ENCODE peak calls at places on chromosomes 1 and 21, in ten cellular contexts. One of them, this sample, is unnamed.
A peak's percentile ranks its signal among the peaks of the same experiment; 100 is the strongest.

GRCh38 chr1:161905269-161905884 is 118.3 kb downstream of the OLFML2B start:
- DNase-seq in testis: peak; percentile 30
- DNase-seq in right atrium auricular region: no peak
- DNase-seq in keratinocyte: no peak
- DNase-seq in CD8-positive, alpha-beta T cell: peak; percentile 4
- DNase-seq in K562: peak; percentile 48
- DNase-seq in HFF-Myc: no peak
- DNase-seq in transverse colon: peak; percentile 13
- DNase-seq in cardiac muscle cell: peak; percentile 37
- DNase-seq in fibroblast of lung: no peak
- DNase-seq in this sample: no peak

GRCh38 chr1:3504151-3504822 is 49.8 kb downstream of the ARHGEF16 start:
- DNase-seq in testis: no peak
- DNase-seq in right atrium auricular region: peak; percentile 88
- DNase-seq in keratinocyte: peak; percentile 41
- DNase-seq in CD8-positive, alpha-beta T cell: no peak
- DNase-seq in K562: no peak
- DNase-seq in HFF-Myc: peak; percentile 17
- DNase-seq in transverse colon: no peak
- DNase-seq in cardiac muscle cell: peak; percentile 80
- DNase-seq in fibroblast of lung: peak; percentile 93
- DNase-seq in this sample: peak; percentile 36

GRCh38 chr1:1433804-1434130 is 1.7 kb upstream of the VWA1 start:
- DNase-seq in testis: no peak
- DNase-seq in right atrium auricular region: peak; percentile 71
- DNase-seq in keratinocyte: no peak
- DNase-seq in CD8-positive, alpha-beta T cell: no peak
- DNase-seq in K562: no peak
- DNase-seq in HFF-Myc: no peak
- DNase-seq in transverse colon: no peak
- DNase-seq in cardiac muscle cell: peak; percentile 76
- DNase-seq in fibroblast of lung: peak; percentile 79
- DNase-seq in this sample: no peak

GRCh38 chr1:99685516-99686180 is 39.7 kb downstream of the PALMD start:
- DNase-seq in testis: peak; percentile 86
- DNase-seq in right atrium auricular region: peak; percentile 95
- DNase-seq in keratinocyte: peak; percentile 25
- DNase-seq in CD8-positive, alpha-beta T cell: no peak
- DNase-seq in K562: peak; percentile 36
- DNase-seq in HFF-Myc: peak; percentile 72
- DNase-seq in transverse colon: peak; percentile 68
- DNase-seq in cardiac muscle cell: peak; percentile 97
- DNase-seq in fibroblast of lung: peak; percentile 80
- DNase-seq in this sample: peak; percentile 74

GRCh38 chr1:200041337-200042118 is 14.0 kb downstream of the NR5A2 start:
- DNase-seq in testis: no peak
- DNase-seq in right atrium auricular region: no peak
- DNase-seq in keratinocyte: no peak
- DNase-seq in CD8-positive, alpha-beta T cell: no peak
- DNase-seq in K562: no peak
- DNase-seq in HFF-Myc: no peak
- DNase-seq in transverse colon: no peak
- DNase-seq in cardiac muscle cell: no peak
- DNase-seq in fibroblast of lung: no peak
- DNase-seq in this sample: no peak

GRCh38 chr1:199041173-199041914 is 402.5 kb downstream of the PTPRC start:
- DNase-seq in testis: no peak
- DNase-seq in right atrium auricular region: no peak
- DNase-seq in keratinocyte: no peak
- DNase-seq in CD8-positive, alpha-beta T cell: no peak
- DNase-seq in K562: no peak
- DNase-seq in HFF-Myc: no peak
- DNase-seq in transverse colon: no peak
- DNase-seq in cardiac muscle cell: peak; percentile 48
- DNase-seq in fibroblast of lung: peak; percentile 66
- DNase-seq in this sample: no peak

GRCh38 chr21:36465481-36465880 is 14.4 kb downstream of the CLDN14 start:
- DNase-seq in testis: no peak
- DNase-seq in right atrium auricular region: no peak
- DNase-seq in keratinocyte: no peak
- DNase-seq in CD8-positive, alpha-beta T cell: no peak
- DNase-seq in K562: no peak
- DNase-seq in HFF-Myc: no peak
- DNase-seq in transverse colon: no peak
- DNase-seq in cardiac muscle cell: no peak
- DNase-seq in fibroblast of lung: no peak
- DNase-seq in this sample: no peak

GRCh38 chr1:47703981-47704596 is 266.2 kb downstream of the FOXD2 start:
- DNase-seq in testis: no peak
- DNase-seq in right atrium auricular region: no peak
- DNase-seq in keratinocyte: no peak
- DNase-seq in CD8-positive, alpha-beta T cell: no peak
- DNase-seq in K562: peak; percentile 31
- DNase-seq in HFF-Myc: peak; percentile 65
- DNase-seq in transverse colon: no peak
- DNase-seq in cardiac muscle cell: no peak
- DNase-seq in fibroblast of lung: peak; percentile 48
- DNase-seq in this sample: no peak

GRCh38 chr1:32623775-32624174 is 26.6 kb downstream of the ZBTB8OS start:
- DNase-seq in testis: no peak
- DNase-seq in right atrium auricular region: no peak
- DNase-seq in keratinocyte: no peak
- DNase-seq in CD8-positive, alpha-beta T cell: no peak
- DNase-seq in K562: no peak
- DNase-seq in HFF-Myc: no peak
- DNase-seq in transverse colon: no peak
- DNase-seq in cardiac muscle cell: no peak
- DNase-seq in fibroblast of lung: no peak
- DNase-seq in this sample: no peak

GRCh38 chr1:151562661-151563060 is 22.6 kb downstream of the TUFT1 start:
- DNase-seq in testis: no peak
- DNase-seq in right atrium auricular region: no peak
- DNase-seq in keratinocyte: no peak
- DNase-seq in CD8-positive, alpha-beta T cell: no peak
- DNase-seq in K562: no peak
- DNase-seq in HFF-Myc: no peak
- DNase-seq in transverse colon: no peak
- DNase-seq in cardiac muscle cell: no peak
- DNase-seq in fibroblast of lung: no peak
- DNase-seq in this sample: no peak

GRCh38 chr1:153678519-153679336 is at the start of gene NPR1:
- DNase-seq in testis: peak; percentile 69
- DNase-seq in right atrium auricular region: peak; percentile 74
- DNase-seq in keratinocyte: no peak
- DNase-seq in CD8-positive, alpha-beta T cell: no peak
- DNase-seq in K562: peak; percentile 27
- DNase-seq in HFF-Myc: no peak
- DNase-seq in transverse colon: peak; percentile 33
- DNase-seq in cardiac muscle cell: peak; percentile 64
- DNase-seq in fibroblast of lung: no peak
- DNase-seq in this sample: no peak

GRCh38 chr1:11930571-11931445 is 3.7 kb upstream of the PLOD1 start:
- DNase-seq in testis: no peak
- DNase-seq in right atrium auricular region: no peak
- DNase-seq in keratinocyte: no peak
- DNase-seq in CD8-positive, alpha-beta T cell: no peak
- DNase-seq in K562: no peak
- DNase-seq in HFF-Myc: peak; percentile 83
- DNase-seq in transverse colon: no peak
- DNase-seq in cardiac muscle cell: peak; percentile 87
- DNase-seq in fibroblast of lung: peak; percentile 32
- DNase-seq in this sample: no peak

GRCh38 chr1:85850238-85850637 is 142.0 kb upstream of the ZNHIT6 start:
- DNase-seq in testis: no peak
- DNase-seq in right atrium auricular region: no peak
- DNase-seq in keratinocyte: peak; percentile 21
- DNase-seq in CD8-positive, alpha-beta T cell: no peak
- DNase-seq in K562: no peak
- DNase-seq in HFF-Myc: peak; percentile 82
- DNase-seq in transverse colon: no peak
- DNase-seq in cardiac muscle cell: peak; percentile 89
- DNase-seq in fibroblast of lung: peak; percentile 96
- DNase-seq in this sample: peak; percentile 77
- TF ChIP-seq CTCF in testis: no peak
- TF ChIP-seq CTCF in right atrium auricular region: no peak
- TF ChIP-seq CTCF in keratinocyte: no peak
- TF ChIP-seq CTCF in CD8-positive, alpha-beta T cell: no peak
- TF ChIP-seq CTCF in K562: no peak
- TF ChIP-seq CTCF in HFF-Myc: peak; percentile 31
- TF ChIP-seq CTCF in transverse colon: no peak
- TF ChIP-seq CTCF in cardiac muscle cell: peak; percentile 36
- TF ChIP-seq CTCF in fibroblast of lung: peak; percentile 51
- TF ChIP-seq CTCF in this sample: peak; percentile 1

GRCh38 chr21:33685613-33686197 is 43.4 kb downstream of the ITSN1 start:
- DNase-seq in testis: no peak
- DNase-seq in right atrium auricular region: no peak
- DNase-seq in keratinocyte: no peak
- DNase-seq in CD8-positive, alpha-beta T cell: no peak
- DNase-seq in K562: no peak
- DNase-seq in HFF-Myc: peak; percentile 10
- DNase-seq in transverse colon: no peak
- DNase-seq in cardiac muscle cell: peak; percentile 52
- DNase-seq in fibroblast of lung: peak; percentile 88
- DNase-seq in this sample: peak; percentile 64
- H3K4me3 ChIP-seq in testis: no peak overlapping the region
- H3K4me3 ChIP-seq in right atrium auricular region: no peak overlapping the region
- H3K4me3 ChIP-seq in keratinocyte: peak overlapping the region; percentile 57
- H3K4me3 ChIP-seq in CD8-positive, alpha-beta T cell: no peak overlapping the region
- H3K4me3 ChIP-seq in K562: no peak overlapping the region
- H3K4me3 ChIP-seq in HFF-Myc: no peak overlapping the region
- H3K4me3 ChIP-seq in transverse colon: no peak overlapping the region
- H3K4me3 ChIP-seq in cardiac muscle cell: peak overlapping the region; percentile 6
- H3K4me3 ChIP-seq in fibroblast of lung: no peak overlapping the region
- H3K4me3 ChIP-seq in this sample: no peak overlapping the region

GRCh38 chr1:228003461-228004330 is 3.1 kb upstream of the WNT3A start:
- DNase-seq in testis: no peak
- DNase-seq in right atrium auricular region: peak; percentile 34
- DNase-seq in keratinocyte: no peak
- DNase-seq in CD8-positive, alpha-beta T cell: no peak
- DNase-seq in K562: peak; percentile 41
- DNase-seq in HFF-Myc: no peak
- DNase-seq in transverse colon: no peak
- DNase-seq in cardiac muscle cell: no peak
- DNase-seq in fibroblast of lung: no peak
- DNase-seq in this sample: no peak

GRCh38 chr1:228002792-228003191 is 4.0 kb upstream of the WNT3A start:
- DNase-seq in testis: no peak
- DNase-seq in right atrium auricular region: peak; percentile 42
- DNase-seq in keratinocyte: no peak
- DNase-seq in CD8-positive, alpha-beta T cell: no peak
- DNase-seq in K562: no peak
- DNase-seq in HFF-Myc: no peak
- DNase-seq in transverse colon: no peak
- DNase-seq in cardiac muscle cell: no peak
- DNase-seq in fibroblast of lung: no peak
- DNase-seq in this sample: no peak

GRCh38 chr1:228004887-228005462 is 1.8 kb upstream of the WNT3A start:
- DNase-seq in testis: no peak
- DNase-seq in right atrium auricular region: peak; percentile 30
- DNase-seq in keratinocyte: no peak
- DNase-seq in CD8-positive, alpha-beta T cell: no peak
- DNase-seq in K562: peak; percentile 42
- DNase-seq in HFF-Myc: no peak
- DNase-seq in transverse colon: no peak
- DNase-seq in cardiac muscle cell: no peak
- DNase-seq in fibroblast of lung: no peak
- DNase-seq in this sample: no peak

GRCh38 chr1:228005511-228006033 is 1.2 kb upstream of the WNT3A start:
- DNase-seq in testis: no peak
- DNase-seq in right atrium auricular region: peak; percentile 42
- DNase-seq in keratinocyte: no peak
- DNase-seq in CD8-positive, alpha-beta T cell: no peak
- DNase-seq in K562: no peak
- DNase-seq in HFF-Myc: no peak
- DNase-seq in transverse colon: no peak
- DNase-seq in cardiac muscle cell: no peak
- DNase-seq in fibroblast of lung: no peak
- DNase-seq in this sample: no peak

DNA sequence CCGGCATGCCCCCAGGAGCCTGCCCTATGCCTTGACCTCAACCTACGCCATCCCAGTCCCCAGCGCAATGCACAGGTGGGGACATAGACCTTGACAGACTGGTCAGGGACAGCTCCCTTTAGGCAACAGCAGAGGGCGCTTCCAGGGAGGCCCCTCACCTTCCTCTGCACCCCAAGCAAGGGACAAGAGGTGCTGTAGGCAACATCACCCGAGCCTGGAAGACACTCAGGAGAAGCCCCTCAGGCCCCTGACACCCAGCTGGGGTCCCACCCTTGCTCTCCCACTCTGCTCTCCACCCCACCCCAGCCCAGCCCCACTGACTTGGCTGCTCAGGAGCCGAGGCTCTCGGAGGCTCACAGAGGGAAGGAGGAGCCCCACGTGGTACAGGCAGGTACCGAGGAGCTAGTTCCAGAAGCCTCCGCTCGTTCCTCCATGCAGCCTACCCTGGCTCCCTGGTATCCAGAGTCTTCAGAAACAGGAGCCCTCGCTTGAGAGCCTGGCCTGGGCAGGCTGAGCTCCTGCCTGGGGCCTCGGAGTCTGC is 2.4 kb upstream of the WNT3A start:
- DNase-seq in testis: no peak
- DNase-seq in right atrium auricular region: peak; percentile 38
- DNase-seq in keratinocyte: no peak
- DNase-seq in CD8-positive, alpha-beta T cell: no peak
- DNase-seq in K562: peak; percentile 63
- DNase-seq in HFF-Myc: no peak
- DNase-seq in transverse colon: no peak
- DNase-seq in cardiac muscle cell: peak; percentile 36
- DNase-seq in fibroblast of lung: no peak
- DNase-seq in this sample: no peak
- TF ChIP-seq CTCF in testis: no peak
- TF ChIP-seq CTCF in right atrium auricular region: peak; percentile 35
- TF ChIP-seq CTCF in keratinocyte: peak; percentile 89
- TF ChIP-seq CTCF in CD8-positive, alpha-beta T cell: no peak
- TF ChIP-seq CTCF in K562: peak; percentile 80
- TF ChIP-seq CTCF in HFF-Myc: peak; percentile 53
- TF ChIP-seq CTCF in transverse colon: peak; percentile 21
- TF ChIP-seq CTCF in cardiac muscle cell: peak; percentile 61
- TF ChIP-seq CTCF in fibroblast of lung: peak; percentile 25
- TF ChIP-seq CTCF in this sample: peak; percentile 37

GRCh38 chr1:41917051-41917530 is 1.6 kb downstream of the HIVEP3 start:
- DNase-seq in testis: no peak
- DNase-seq in right atrium auricular region: no peak
- DNase-seq in keratinocyte: no peak
- DNase-seq in CD8-positive, alpha-beta T cell: no peak
- DNase-seq in K562: no peak
- DNase-seq in HFF-Myc: no peak
- DNase-seq in transverse colon: no peak
- DNase-seq in cardiac muscle cell: no peak
- DNase-seq in fibroblast of lung: no peak
- DNase-seq in this sample: no peak
- H3K4me3 ChIP-seq in testis: no peak overlapping the region
- H3K4me3 ChIP-seq in right atrium auricular region: peak overlapping the region; percentile 59
- H3K4me3 ChIP-seq in keratinocyte: no peak overlapping the region
- H3K4me3 ChIP-seq in CD8-positive, alpha-beta T cell: peak overlapping the region; percentile 70
- H3K4me3 ChIP-seq in K562: no peak overlapping the region
- H3K4me3 ChIP-seq in HFF-Myc: no peak overlapping the region
- H3K4me3 ChIP-seq in transverse colon: peak overlapping the region; percentile 55
- H3K4me3 ChIP-seq in cardiac muscle cell: peak overlapping the region; percentile 54
- H3K4me3 ChIP-seq in fibroblast of lung: no peak overlapping the region
- H3K4me3 ChIP-seq in this sample: peak overlapping the region; percentile 61

GRCh38 chr1:17572264-17572985 is 32.9 kb downstream of the ARHGEF10L start:
- DNase-seq in testis: no peak
- DNase-seq in right atrium auricular region: no peak
- DNase-seq in keratinocyte: no peak
- DNase-seq in CD8-positive, alpha-beta T cell: no peak
- DNase-seq in K562: peak; percentile 54
- DNase-seq in HFF-Myc: no peak
- DNase-seq in transverse colon: peak; percentile 60
- DNase-seq in cardiac muscle cell: no peak
- DNase-seq in fibroblast of lung: no peak
- DNase-seq in this sample: no peak
- TF ChIP-seq CTCF in testis: no peak
- TF ChIP-seq CTCF in right atrium auricular region: no peak
- TF ChIP-seq CTCF in keratinocyte: peak; percentile 51
- TF ChIP-seq CTCF in CD8-positive, alpha-beta T cell: no peak
- TF ChIP-seq CTCF in K562: peak; percentile 42
- TF ChIP-seq CTCF in HFF-Myc: peak; percentile 9
- TF ChIP-seq CTCF in transverse colon: peak; percentile 24
- TF ChIP-seq CTCF in cardiac muscle cell: no peak
- TF ChIP-seq CTCF in fibroblast of lung: peak; percentile 12
- TF ChIP-seq CTCF in this sample: no peak